ENCODE peak calls at places on chromosomes 1 and 21, in seven cellular contexts. R is heart right ventricle, A is HFF-Myc, Z is astrocyte of the cerebellum, P is foreskin fibroblast, U is WERI-Rb-1, I is fibroblast of the aortic adventitia. D is an unnamed sample.

GRCh38 chr1:184838374-184838995 is 83.8 kb upstream of the EDEM3 start:
- DNase-seq in R (peak), A (peak), Z (peak), P (peak), U (no peak), I (peak), D (no peak)

GRCh38 chr1:30695481-30695880 is 27.9 kb downstream of the MATN1 start:
- DNase-seq in R (no peak), A (no peak), Z (no peak), P (peak), U (no peak), I (peak), D (no peak)

GRCh38 chr1:32485554-32486255 is 20.8 kb downstream of the ZBTB8B start:
- DNase-seq in R (no peak), A (no peak), Z (no peak), P (no peak), U (no peak), I (peak), D (no peak)

GRCh38 chr21:31630062-31630711 is 29.3 kb upstream of the SOD1 start:
- DNase-seq in R (no peak), A (peak), Z (peak), P (peak), U (peak), I (peak), D (no peak)

GRCh38 chr1:20555758-20556120 is 3.4 kb downstream of the FAM43B start:
- DNase-seq in R (no peak), A (no peak), Z (no peak), P (no peak), U (no peak), I (no peak), D (no peak)

GRCh38 chr1:20500716-20501115 is 7.2 kb downstream of the MUL1 start:
- DNase-seq in R (no peak), A (no peak), Z (no peak), P (no peak), U (no peak), I (no peak), D (no peak)

GRCh38 chr1:42646056-42646455 is 12.2 kb upstream of the PPIH start:
- DNase-seq in R (no peak), A (no peak), Z (no peak), P (peak), U (no peak), I (peak), D (no peak)

GRCh38 chr1:234331511-234331910 is 41.7 kb upstream of the COA6 start:
- DNase-seq in R (no peak), A (no peak), Z (no peak), P (peak), U (no peak), I (peak), D (no peak)

GRCh38 chr1:179034720-179035119 is 9.0 kb downstream of the FAM20B start:
- DNase-seq in R (no peak), A (no peak), Z (peak), P (peak), U (no peak), I (peak), D (peak)

GRCh38 chr1:8170059-8170835 is 144.1 kb upstream of the ERRFI1 start:
- DNase-seq in R (no peak), A (no peak), Z (no peak), P (no peak), U (peak), I (no peak), D (no peak)

GRCh38 chr1:47523812-47524170 is 85.9 kb downstream of the FOXD2 start:
- DNase-seq in R (no peak), A (no peak), Z (no peak), P (no peak), U (no peak), I (no peak), D (no peak)

GRCh38 chr1:235650341-235651169 is 971 bp upstream of the GNG4 start:
- DNase-seq in R (no peak), A (no peak), Z (no peak), P (peak), U (peak), I (peak), D (no peak)

GRCh38 chr1:86825294-86825693 is 88.6 kb downstream of the SELENOF start:
- DNase-seq in R (no peak), A (no peak), Z (peak), P (peak), U (no peak), I (peak), D (no peak)

GRCh38 chr1:47681735-47682134 is 243.9 kb downstream of the FOXD2 start:
- DNase-seq in R (no peak), A (no peak), Z (no peak), P (no peak), U (no peak), I (no peak), D (no peak)

GRCh38 chr1:208542309-208542708 is 298.1 kb upstream of the PLXNA2 start:
- DNase-seq in R (no peak), A (no peak), Z (no peak), P (peak), U (no peak), I (no peak), D (no peak)

GRCh38 chr1:2224621-2225020 is 3.5 kb upstream of the SKI start:
- DNase-seq in R (no peak), A (no peak), Z (no peak), P (no peak), U (no peak), I (no peak), D (no peak)

GRCh38 chr1:200749090-200749489 is 10.4 kb downstream of the CAMSAP2 start:
- DNase-seq in R (no peak), A (no peak), Z (no peak), P (no peak), U (no peak), I (no peak), D (no peak)

GRCh38 chr1:224579526-224579925 is 36.6 kb upstream of the CNIH3 start:
- DNase-seq in R (no peak), A (peak), Z (no peak), P (peak), U (no peak), I (no peak), D (no peak)

GRCh38 chr21:32916522-32917099 is 109.1 kb upstream of the OLIG2 start:
- DNase-seq in R (no peak), A (no peak), Z (no peak), P (no peak), U (peak), I (no peak), D (no peak)

GRCh38 chr1:101108123-101108522 is 82.5 kb upstream of the DPH5 start:
- DNase-seq in R (no peak), A (no peak), Z (no peak), P (no peak), U (no peak), I (no peak), D (no peak)

GRCh38 chr1:116323419-116323987 is 49.5 kb upstream of the ATP1A1 start:
- DNase-seq in R (no peak), A (no peak), Z (no peak), P (no peak), U (no peak), I (no peak), D (no peak)

GRCh38 chr1:230086152-230086551 is 19.1 kb downstream of the GALNT2 start:
- DNase-seq in R (no peak), A (no peak), Z (no peak), P (no peak), U (no peak), I (no peak), D (no peak)

GRCh38 chr21:42010507-42011493 is 640 bp upstream of the ZBTB21 start:
- DNase-seq in R (no peak), A (no peak), Z (no peak), P (peak), U (peak), I (no peak), D (no peak)

GRCh38 chr21:35921471-35921870 is 138.9 kb downstream of the SETD4 start:
- DNase-seq in R (no peak), A (no peak), Z (no peak), P (no peak), U (no peak), I (no peak), D (no peak)

GRCh38 chr1:56798053-56798471 is 21.1 kb downstream of the FYB2 start:
- DNase-seq in R (peak), A (no peak), Z (no peak), P (peak), U (no peak), I (peak), D (no peak)

GRCh38 chr1:190949932-190950331 is 472.3 kb upstream of the BRINP3 start:
- DNase-seq in R (no peak), A (no peak), Z (no peak), P (no peak), U (no peak), I (no peak), D (no peak)

GRCh38 chr21:26148071-26148470 is 22.5 kb downstream of the APP start:
- DNase-seq in R (no peak), A (no peak), Z (no peak), P (peak), U (no peak), I (peak), D (no peak)

GRCh38 chr1:16017461-16018303 is at the start of gene HSPB7:
- DNase-seq in R (peak), A (no peak), Z (no peak), P (peak), U (peak), I (peak), D (no peak)

GRCh38 chr1:164772635-164773034 is 213.7 kb downstream of the PBX1 start:
- DNase-seq in R (peak), A (peak), Z (peak), P (peak), U (no peak), I (peak), D (no peak)

GRCh38 chr1:55143686-55144085 is 71.5 kb downstream of the USP24 start:
- DNase-seq in R (no peak), A (no peak), Z (no peak), P (peak), U (peak), I (no peak), D (no peak)

GRCh38 chr1:98048234-98048633 is 127.4 kb upstream of the DPYD start:
- DNase-seq in R (peak), A (peak), Z (peak), P (peak), U (peak), I (peak), D (no peak)

GRCh38 chr1:171898956-171899355 is 57.7 kb downstream of the DNM3 start:
- DNase-seq in R (no peak), A (no peak), Z (no peak), P (peak), U (no peak), I (no peak), D (no peak)

GRCh38 chr1:213988639-213989070 is 882 bp downstream of the PROX1 start:
- DNase-seq in R (no peak), A (no peak), Z (no peak), P (peak), U (no peak), I (no peak), D (no peak)

GRCh38 chr1:217521317-217521716 is 109.6 kb downstream of the GPATCH2 start:
- DNase-seq in R (no peak), A (no peak), Z (no peak), P (no peak), U (no peak), I (no peak), D (no peak)

GRCh38 chr1:156490401-156491032 is 10.1 kb downstream of the MEF2D start:
- DNase-seq in R (peak), A (no peak), Z (no peak), P (peak), U (peak), I (no peak), D (no peak)

GRCh38 chr1:156489935-156490293 is 10.7 kb downstream of the MEF2D start:
- DNase-seq in R (no peak), A (no peak), Z (no peak), P (no peak), U (no peak), I (no peak), D (no peak)

GRCh38 chr1:156488566-156489165 is 11.9 kb downstream of the MEF2D start:
- DNase-seq in R (no peak), A (no peak), Z (no peak), P (no peak), U (no peak), I (no peak), D (peak)

GRCh38 chr1:156487862-156488261 is 12.7 kb downstream of the MEF2D start:
- DNase-seq in R (no peak), A (no peak), Z (no peak), P (no peak), U (no peak), I (no peak), D (no peak)

DNA sequence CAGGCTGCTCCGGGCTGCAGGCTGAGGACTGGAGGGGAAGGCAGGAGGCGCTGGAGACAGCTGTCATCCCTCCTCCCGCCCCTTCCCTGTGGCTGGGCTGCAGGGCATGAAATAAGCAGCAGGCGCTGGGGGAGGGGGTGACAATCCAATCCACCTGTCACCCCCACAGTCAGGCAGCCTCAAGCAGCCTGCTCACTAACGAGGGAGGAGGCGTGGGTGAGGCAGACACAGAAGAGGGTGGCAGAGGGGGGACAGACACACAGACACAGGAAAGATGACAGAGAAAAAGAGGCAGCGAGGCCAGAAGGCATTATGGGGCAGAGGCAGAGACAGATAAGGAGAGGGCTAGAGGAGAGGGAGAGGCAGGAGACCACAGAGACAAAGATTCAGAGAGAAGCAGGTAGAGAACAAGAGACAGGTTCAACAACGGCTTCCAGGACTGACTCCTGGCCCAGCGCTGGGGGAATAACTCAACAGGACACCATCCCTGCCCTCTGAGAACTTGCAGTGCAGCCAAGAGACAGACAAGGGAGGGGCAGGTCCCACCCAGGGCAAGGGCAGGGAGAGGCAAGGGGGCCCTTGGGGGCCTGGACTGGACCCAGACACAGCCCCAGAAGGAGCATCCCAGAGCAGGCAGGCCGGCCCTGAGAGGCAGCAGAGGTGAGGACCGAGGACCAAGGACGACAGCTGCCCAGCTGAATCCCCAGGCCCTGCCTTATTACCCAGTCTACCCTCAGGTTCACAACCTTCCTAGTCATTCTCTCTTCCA is 11.2 kb downstream of the MEF2D start:
- DNase-seq in R (peak), A (no peak), Z (no peak), P (peak), U (peak), I (no peak), D (no peak)
- TF ChIP-seq CTCF in R (peak), A (no peak), Z (no peak), P (peak), U (peak), I (no peak), D (no peak)

DNA sequence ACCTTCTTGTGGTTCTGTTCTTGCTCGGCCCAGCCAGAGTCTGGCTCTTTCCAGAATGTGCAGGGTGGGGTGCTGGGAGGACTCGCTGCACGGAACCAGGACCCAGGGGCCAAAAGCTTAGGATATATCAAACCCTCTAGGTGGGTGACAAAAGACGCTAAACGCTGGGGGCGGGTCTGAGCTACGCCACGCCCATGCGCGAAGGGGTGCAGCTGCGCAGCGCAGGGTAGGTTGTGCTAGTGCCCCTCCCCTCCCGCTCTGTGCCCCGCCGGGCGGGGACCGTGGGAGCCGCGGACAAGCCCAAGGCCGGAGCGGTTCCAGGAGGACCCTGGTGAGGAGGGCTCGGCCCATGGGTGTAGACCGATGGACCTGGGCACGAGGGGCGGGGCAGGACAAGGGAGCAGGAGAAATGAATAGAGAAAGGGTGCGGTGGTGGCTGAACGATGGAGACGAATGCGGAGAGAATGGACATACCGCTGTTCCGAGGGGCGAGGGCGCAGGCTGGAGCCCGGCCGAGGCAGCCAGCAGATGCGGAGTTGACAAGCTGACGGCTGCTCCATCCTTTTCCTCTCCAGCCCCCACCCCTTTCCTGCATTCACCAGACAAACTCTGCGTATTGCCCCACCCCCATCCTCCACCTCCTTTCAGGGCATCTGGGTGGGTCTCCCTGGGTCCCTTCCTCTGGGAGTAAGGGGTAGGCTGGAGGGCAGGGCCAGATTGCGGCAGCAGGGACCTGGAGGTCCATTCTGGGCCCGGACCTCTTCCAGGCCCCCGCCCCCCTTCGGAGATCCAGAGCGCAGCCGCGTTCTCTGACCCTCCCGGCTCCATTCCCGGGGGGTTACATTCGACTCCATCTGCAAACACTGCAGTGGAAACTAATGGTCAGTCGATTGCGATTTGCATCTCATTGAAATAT is at the start of gene RUSC1:
- DNase-seq in R (peak), A (no peak), Z (no peak), P (peak), U (peak), I (peak), D (no peak)
- H3K4me3 ChIP-seq in R (peak), A (peak), Z (peak), P (peak), U (peak), I (peak), D (no peak)

DNA sequence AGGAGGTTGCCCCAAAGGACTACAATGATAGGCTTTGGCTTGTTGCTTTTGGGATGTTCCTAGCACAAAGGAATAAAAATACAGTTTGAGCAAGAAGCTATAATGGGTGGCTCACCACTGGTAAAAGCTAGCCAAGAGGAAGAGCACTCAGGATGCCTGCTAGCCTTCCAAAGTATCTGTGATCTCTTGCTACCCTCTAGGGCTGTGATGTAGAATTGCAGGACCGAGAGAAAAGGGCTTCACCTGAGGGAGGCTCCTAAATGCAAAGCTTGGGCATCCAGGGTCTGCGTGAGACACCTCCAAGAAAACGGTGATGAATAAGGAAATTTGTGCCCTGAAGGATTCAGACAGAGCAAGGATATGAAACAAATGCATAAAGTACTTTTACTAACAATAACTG is 17.7 kb downstream of the IVL start:
- DNase-seq in R (no peak), A (no peak), Z (peak), P (peak), U (peak), I (peak), D (no peak)
- TF ChIP-seq CTCF in R (no peak), A (no peak), Z (peak), P (peak), U (peak), I (peak), D (peak)

DNA sequence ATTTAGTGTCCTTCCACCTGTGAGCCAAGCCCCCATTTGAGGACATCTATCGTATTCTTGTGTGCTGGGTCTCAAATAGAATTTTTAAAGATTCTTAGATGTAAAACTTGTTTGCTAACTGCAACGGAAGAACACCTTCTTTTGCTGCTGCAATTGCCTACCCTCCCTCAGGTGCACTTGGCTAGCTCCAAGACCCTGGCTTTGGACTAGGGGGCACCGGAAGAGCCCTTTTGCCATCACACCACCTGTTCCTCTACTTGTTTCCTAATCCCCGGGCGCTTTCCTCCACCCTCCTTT is 1.1 kb upstream of the HMGN2 start:
- DNase-seq in R (no peak), A (no peak), Z (no peak), P (no peak), U (peak), I (no peak), D (no peak)
- H3K4me3 ChIP-seq in R (peak), A (peak), Z (peak), P (peak), U (peak), I (peak), D (peak)

D was measured in GM12864.